ENCODE peak calls at places on chromosomes 1 and 21, in four cellular contexts. One of them, this sample, is unnamed.

GRCh38 chr21:41366522-41367151 is 4.8 kb downstream of the MX2 start:
- DNase-seq in cardiac fibroblast: peak; percentile 85
- DNase-seq in GM12865: peak; percentile 83
- DNase-seq in pancreas: peak; percentile 46
- DNase-seq in this sample: peak; percentile 36

GRCh38 chr1:119331915-119332314 is 36.7 kb upstream of the HAO2 start:
- DNase-seq in cardiac fibroblast: no peak
- DNase-seq in GM12865: no peak
- DNase-seq in pancreas: no peak
- DNase-seq in this sample: no peak

GRCh38 chr1:4736254-4736653 is 81.8 kb downstream of the AJAP1 start:
- DNase-seq in cardiac fibroblast: no peak
- DNase-seq in GM12865: no peak
- DNase-seq in pancreas: no peak
- DNase-seq in this sample: no peak

GRCh38 chr1:27070390-27071048 is 57.9 kb upstream of the TENT5B start:
- DNase-seq in cardiac fibroblast: no peak
- DNase-seq in GM12865: no peak
- DNase-seq in pancreas: peak; percentile 75
- DNase-seq in this sample: no peak

GRCh38 chr1:3369437-3370076 is 84.9 kb upstream of the ARHGEF16 start:
- DNase-seq in cardiac fibroblast: peak; percentile 83
- DNase-seq in GM12865: no peak
- DNase-seq in pancreas: no peak
- DNase-seq in this sample: peak; percentile 88

GRCh38 chr21:37531402-37532042 is 164.9 kb downstream of the DYRK1A start:
- DNase-seq in cardiac fibroblast: no peak
- DNase-seq in GM12865: no peak
- DNase-seq in pancreas: no peak
- DNase-seq in this sample: no peak

GRCh38 chr1:149978547-149979023 is 31.9 kb downstream of the OTUD7B start:
- DNase-seq in cardiac fibroblast: peak; percentile 26
- DNase-seq in GM12865: no peak
- DNase-seq in pancreas: no peak
- DNase-seq in this sample: no peak

GRCh38 chr1:225299624-225300023 is 128.2 kb downstream of the LBR start:
- DNase-seq in cardiac fibroblast: peak; percentile 1
- DNase-seq in GM12865: no peak
- DNase-seq in pancreas: no peak
- DNase-seq in this sample: no peak

GRCh38 chr1:114011796-114012195 is 32.5 kb downstream of the OLFML3 start:
- DNase-seq in cardiac fibroblast: no peak
- DNase-seq in GM12865: no peak
- DNase-seq in pancreas: no peak
- DNase-seq in this sample: no peak

GRCh38 chr1:110581637-110582036 is 24.5 kb downstream of the KCNA2 start:
- DNase-seq in cardiac fibroblast: no peak
- DNase-seq in GM12865: no peak
- DNase-seq in pancreas: no peak
- DNase-seq in this sample: no peak

GRCh38 chr1:214012418-214012817 is 24.6 kb downstream of the PROX1 start:
- DNase-seq in cardiac fibroblast: no peak
- DNase-seq in GM12865: no peak
- DNase-seq in pancreas: no peak
- DNase-seq in this sample: no peak

GRCh38 chr21:37478821-37479220 is 112.2 kb downstream of the DYRK1A start:
- DNase-seq in cardiac fibroblast: no peak
- DNase-seq in GM12865: no peak
- DNase-seq in pancreas: no peak
- DNase-seq in this sample: no peak

GRCh38 chr1:63701187-63701586 is 72.6 kb upstream of the ROR1 start:
- DNase-seq in cardiac fibroblast: no peak
- DNase-seq in GM12865: no peak
- DNase-seq in pancreas: peak; percentile 76
- DNase-seq in this sample: no peak

GRCh38 chr1:155499953-155500621 is 62.5 kb downstream of the ASH1L start:
- DNase-seq in cardiac fibroblast: peak; percentile 23
- DNase-seq in GM12865: peak; percentile 64
- DNase-seq in pancreas: no peak
- DNase-seq in this sample: peak; percentile 15

GRCh38 chr1:214977133-214977532 is 105.4 kb upstream of the KCNK2 start:
- DNase-seq in cardiac fibroblast: no peak
- DNase-seq in GM12865: no peak
- DNase-seq in pancreas: no peak
- DNase-seq in this sample: no peak

GRCh38 chr1:91166106-91166712 is 144.4 kb upstream of the ZNF644 start:
- DNase-seq in cardiac fibroblast: peak; percentile 75
- DNase-seq in GM12865: peak; percentile 63
- DNase-seq in pancreas: peak; percentile 29
- DNase-seq in this sample: no peak

GRCh38 chr1:5646486-5646885 is 345.7 kb downstream of the NPHP4 start:
- DNase-seq in cardiac fibroblast: no peak
- DNase-seq in GM12865: no peak
- DNase-seq in pancreas: no peak
- DNase-seq in this sample: no peak

GRCh38 chr1:97989094-97989680 is 68.4 kb upstream of the DPYD start:
- DNase-seq in cardiac fibroblast: peak; percentile 45
- DNase-seq in GM12865: no peak
- DNase-seq in pancreas: no peak
- DNase-seq in this sample: no peak

GRCh38 chr1:86119214-86119764 is 37.3 kb downstream of the COL24A1 start:
- DNase-seq in cardiac fibroblast: no peak
- DNase-seq in GM12865: peak; percentile 9
- DNase-seq in pancreas: no peak
- DNase-seq in this sample: no peak

GRCh38 chr1:16215882-16216753 is 3.7 kb upstream of the ARHGEF19 start:
- DNase-seq in cardiac fibroblast: peak; percentile 88
- DNase-seq in GM12865: peak; percentile 79
- DNase-seq in pancreas: peak; percentile 87
- DNase-seq in this sample: peak; percentile 55
- H3K4me3 ChIP-seq in cardiac fibroblast: peak overlapping the region; percentile 58
- H3K4me3 ChIP-seq in GM12865: peak overlapping the region; percentile 52
- H3K4me3 ChIP-seq in pancreas: peak overlapping the region; percentile 29
- H3K4me3 ChIP-seq in this sample: peak overlapping the region; percentile 52

GRCh38 chr1:162023181-162023546 is 505 bp downstream of the OLFML2B start:
- DNase-seq in cardiac fibroblast: no peak
- DNase-seq in GM12865: no peak
- DNase-seq in pancreas: no peak
- DNase-seq in this sample: no peak
- H3K4me3 ChIP-seq in cardiac fibroblast: peak overlapping the region; percentile 76
- H3K4me3 ChIP-seq in GM12865: peak overlapping the region; percentile 59
- H3K4me3 ChIP-seq in pancreas: peak overlapping the region; percentile 34
- H3K4me3 ChIP-seq in this sample: peak overlapping the region; percentile 67

GRCh38 chr1:203650012-203650836 is 23.6 kb downstream of the ATP2B4 start:
- DNase-seq in cardiac fibroblast: peak; percentile 51
- DNase-seq in GM12865: peak; percentile 81
- DNase-seq in pancreas: peak; percentile 86
- DNase-seq in this sample: no peak
- H3K4me3 ChIP-seq in cardiac fibroblast: no peak overlapping the region
- H3K4me3 ChIP-seq in GM12865: peak overlapping the region; percentile 28
- H3K4me3 ChIP-seq in pancreas: peak overlapping the region; percentile 29
- H3K4me3 ChIP-seq in this sample: no peak overlapping the region

GRCh38 chr1:19425643-19426245 is 59.6 kb downstream of the CAPZB start:
- DNase-seq in cardiac fibroblast: no peak
- DNase-seq in GM12865: no peak
- DNase-seq in pancreas: no peak
- DNase-seq in this sample: no peak

GRCh38 chr1:19421365-19421764 is 64.0 kb downstream of the CAPZB start:
- DNase-seq in cardiac fibroblast: no peak
- DNase-seq in GM12865: no peak
- DNase-seq in pancreas: no peak
- DNase-seq in this sample: no peak

GRCh38 chr1:19424651-19425570 is 60.4 kb downstream of the CAPZB start:
- DNase-seq in cardiac fibroblast: no peak
- DNase-seq in GM12865: no peak
- DNase-seq in pancreas: no peak
- DNase-seq in this sample: no peak

GRCh38 chr1:19420606-19421005 is 64.7 kb downstream of the CAPZB start:
- DNase-seq in cardiac fibroblast: no peak
- DNase-seq in GM12865: no peak
- DNase-seq in pancreas: no peak
- DNase-seq in this sample: no peak

GRCh38 chr1:19423130-19423529 is 62.2 kb downstream of the CAPZB start:
- DNase-seq in cardiac fibroblast: peak; percentile 39
- DNase-seq in GM12865: no peak
- DNase-seq in pancreas: no peak
- DNase-seq in this sample: no peak
- H3K4me3 ChIP-seq in cardiac fibroblast: no peak overlapping the region
- H3K4me3 ChIP-seq in GM12865: no peak overlapping the region
- H3K4me3 ChIP-seq in pancreas: no peak overlapping the region
- H3K4me3 ChIP-seq in this sample: no peak overlapping the region

DNA sequence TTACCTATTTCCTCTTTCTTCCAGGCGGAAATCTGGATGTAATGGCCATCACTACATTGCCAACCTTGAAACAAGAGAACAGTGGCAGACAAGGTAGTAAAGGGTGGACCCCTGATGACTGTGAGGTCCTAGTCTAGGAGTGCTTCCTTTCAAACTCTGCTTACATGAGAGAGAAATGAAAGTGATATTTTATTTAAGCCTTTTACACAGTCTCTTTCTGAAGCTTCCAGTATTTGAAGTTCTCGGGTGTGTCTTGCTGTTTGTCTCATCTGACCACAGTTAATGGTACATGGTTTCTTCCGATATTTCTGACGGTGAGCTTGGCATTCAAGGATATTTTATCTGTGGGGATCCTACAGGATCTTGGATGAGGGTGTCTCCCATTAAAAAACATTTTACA is 215.2 kb downstream of the SLC45A1 start:
- DNase-seq in cardiac fibroblast: no peak
- DNase-seq in GM12865: peak; percentile 64
- DNase-seq in pancreas: no peak
- DNase-seq in this sample: no peak
- H3K4me3 ChIP-seq in cardiac fibroblast: no peak overlapping the region
- H3K4me3 ChIP-seq in GM12865: peak overlapping the region; percentile 25
- H3K4me3 ChIP-seq in pancreas: no peak overlapping the region
- H3K4me3 ChIP-seq in this sample: no peak overlapping the region

GRCh38 chr1:211330282-211330936 is 3.8 kb downstream of the TRAF5 start:
- DNase-seq in cardiac fibroblast: no peak
- DNase-seq in GM12865: no peak
- DNase-seq in pancreas: no peak
- DNase-seq in this sample: no peak
- H3K4me3 ChIP-seq in cardiac fibroblast: no peak overlapping the region
- H3K4me3 ChIP-seq in GM12865: no peak overlapping the region
- H3K4me3 ChIP-seq in pancreas: peak overlapping the region; percentile 17
- H3K4me3 ChIP-seq in this sample: no peak overlapping the region

DNA sequence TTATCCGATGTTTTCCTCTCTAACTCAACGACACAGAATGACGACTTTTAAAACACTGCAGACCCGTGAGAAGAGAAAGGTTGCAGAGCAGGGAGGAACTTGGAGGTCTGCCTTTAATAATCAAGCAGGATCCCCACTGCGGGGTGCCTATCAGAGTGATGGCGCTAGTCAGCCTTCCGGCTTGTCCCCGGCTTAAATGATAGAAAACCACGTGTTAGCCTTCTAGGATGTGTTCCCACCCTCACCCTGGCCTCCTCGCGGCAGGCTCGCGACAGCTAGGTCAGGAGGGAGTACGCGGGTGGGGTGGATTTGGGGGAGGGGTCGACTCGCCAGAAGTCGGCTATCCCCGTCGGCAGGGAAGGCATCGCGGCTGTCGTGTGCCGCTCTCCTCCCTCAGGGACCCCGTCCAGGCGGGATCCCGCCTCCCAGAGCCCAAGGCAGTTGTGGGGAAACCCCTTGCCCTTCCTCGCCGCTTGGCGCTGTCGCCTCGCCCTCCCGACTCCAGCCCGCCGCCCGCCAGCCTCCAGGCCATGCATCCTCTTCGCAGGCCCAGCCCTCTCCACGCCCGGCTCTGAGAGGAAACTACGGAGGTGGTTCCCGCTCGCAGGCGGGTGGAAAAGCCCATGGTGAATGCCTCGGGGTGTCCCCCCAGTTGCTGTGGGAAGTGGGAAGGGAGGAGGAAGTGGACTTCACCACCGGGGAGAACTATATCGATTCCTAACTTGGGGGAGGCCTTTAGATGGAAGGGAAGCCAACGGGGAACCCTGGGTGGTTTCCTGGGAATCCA is 1.1 kb upstream of the SMG7 start:
- DNase-seq in cardiac fibroblast: peak; percentile 84
- DNase-seq in GM12865: peak; percentile 91
- DNase-seq in pancreas: peak; percentile 81
- DNase-seq in this sample: peak; percentile 43
- H3K4me3 ChIP-seq in cardiac fibroblast: peak overlapping the region; percentile 90
- H3K4me3 ChIP-seq in GM12865: peak overlapping the region; percentile 76
- H3K4me3 ChIP-seq in pancreas: peak overlapping the region; percentile 97
- H3K4me3 ChIP-seq in this sample: peak overlapping the region; percentile 86

DNA sequence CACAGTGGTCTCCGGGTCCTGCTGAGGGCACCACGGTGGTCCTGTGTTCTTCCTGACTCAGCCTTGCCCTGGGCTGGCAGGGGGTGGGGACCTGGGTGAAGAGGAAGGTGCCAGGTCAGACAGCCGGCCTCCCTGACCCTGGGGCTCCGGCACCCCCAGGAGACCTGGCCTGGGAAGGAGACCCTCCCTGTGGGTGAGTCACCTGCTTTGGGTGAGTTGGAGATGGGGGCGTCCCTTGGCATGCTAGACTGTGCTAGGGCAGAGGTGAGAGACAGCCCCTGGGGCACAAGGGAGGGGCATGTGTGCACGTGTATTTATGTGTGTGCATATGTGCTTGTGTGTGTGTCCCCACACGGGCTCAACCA is 23.4 kb downstream of the SPSB1 start:
- DNase-seq in cardiac fibroblast: no peak
- DNase-seq in GM12865: no peak
- DNase-seq in pancreas: no peak
- DNase-seq in this sample: no peak
- H3K4me3 ChIP-seq in cardiac fibroblast: no peak overlapping the region
- H3K4me3 ChIP-seq in GM12865: no peak overlapping the region
- H3K4me3 ChIP-seq in pancreas: no peak overlapping the region
- H3K4me3 ChIP-seq in this sample: no peak overlapping the region

GRCh38 chr21:42654913-42655796 is 1.7 kb downstream of the PDE9A start:
- DNase-seq in cardiac fibroblast: no peak
- DNase-seq in GM12865: no peak
- DNase-seq in pancreas: no peak
- DNase-seq in this sample: no peak
- H3K4me3 ChIP-seq in cardiac fibroblast: no peak overlapping the region
- H3K4me3 ChIP-seq in GM12865: no peak overlapping the region
- H3K4me3 ChIP-seq in pancreas: peak overlapping the region; percentile 48
- H3K4me3 ChIP-seq in this sample: no peak overlapping the region

DNA sequence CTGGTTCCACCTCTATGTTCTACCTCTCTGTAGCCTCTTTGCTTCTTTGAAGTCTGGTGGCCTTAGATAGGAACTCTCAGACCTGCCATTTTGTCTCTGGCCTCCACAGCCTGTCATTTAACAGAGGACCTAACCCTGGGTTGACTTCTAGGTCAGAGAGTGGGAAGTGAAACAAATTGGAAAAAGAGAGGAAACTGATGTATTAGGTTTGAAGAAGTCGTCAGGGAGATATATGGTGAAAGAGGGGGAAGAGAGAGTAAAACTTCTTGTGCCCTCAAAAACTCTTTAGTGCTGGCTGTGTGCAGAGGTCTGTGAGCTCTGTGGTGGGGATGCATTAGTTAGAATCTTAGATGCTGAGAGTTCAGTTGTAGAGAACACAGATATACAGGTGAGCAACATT is 30.2 kb upstream of the CD1D start:
- DNase-seq in cardiac fibroblast: no peak
- DNase-seq in GM12865: no peak
- DNase-seq in pancreas: no peak
- DNase-seq in this sample: no peak
- H3K4me3 ChIP-seq in cardiac fibroblast: no peak overlapping the region
- H3K4me3 ChIP-seq in GM12865: no peak overlapping the region
- H3K4me3 ChIP-seq in pancreas: no peak overlapping the region
- H3K4me3 ChIP-seq in this sample: no peak overlapping the region

This sample was measured in skeletal muscle cell.